ENCODE peak calls at places on chromosome 12, in seven cellular contexts. One of them, this sample, is unnamed. For H3K4me1, the result is how much of the 10 kb centered on the place peaks cover.

GRCh38 chr12:64780531-64781373 is 21.5 kb upstream of the GNS start:
- DNase-seq in CD8-positive, alpha-beta T cell: peak
- DNase-seq in stomach: peak
- DNase-seq in colonic mucosa: peak
- DNase-seq in body of pancreas: peak
- DNase-seq in tibial artery: no peak
- DNase-seq in psoas muscle: peak
- DNase-seq in this sample: peak

GRCh38 chr12:111410229-111411186 is 4.8 kb downstream of the SH2B3 start:
- DNase-seq in body of pancreas: no peak
- DNase-seq in psoas muscle: no peak
- DNase-seq in CD8-positive, alpha-beta T cell: no peak
- DNase-seq in tibial artery: no peak
- DNase-seq in stomach: no peak
- DNase-seq in colonic mucosa: no peak
- DNase-seq in this sample: no peak

GRCh38 chr12:49825971-49826421 is 2.2 kb downstream of the NCKAP5L start:
- DNase-seq in CD8-positive, alpha-beta T cell: no peak
- DNase-seq in body of pancreas: no peak
- DNase-seq in colonic mucosa: no peak
- DNase-seq in tibial artery: no peak
- DNase-seq in psoas muscle: no peak
- DNase-seq in stomach: no peak
- DNase-seq in this sample: peak

GRCh38 chr12:57173089-57173488 is 25.7 kb upstream of the LRP1-AS start:
- DNase-seq in colonic mucosa: no peak
- DNase-seq in tibial artery: no peak
- DNase-seq in CD8-positive, alpha-beta T cell: no peak
- DNase-seq in stomach: no peak
- DNase-seq in psoas muscle: no peak
- DNase-seq in body of pancreas: no peak
- DNase-seq in this sample: peak

GRCh38 chr12:16349132-16349463 is 1.7 kb downstream of the MGST1 start:
- DNase-seq in tibial artery: peak
- DNase-seq in CD8-positive, alpha-beta T cell: no peak
- DNase-seq in body of pancreas: peak
- DNase-seq in stomach: peak
- DNase-seq in psoas muscle: peak
- DNase-seq in colonic mucosa: peak
- DNase-seq in this sample: peak

GRCh38 chr12:76738824-76739579 is 24.9 kb upstream of the ZDHHC17 start:
- DNase-seq in stomach: no peak
- DNase-seq in psoas muscle: no peak
- DNase-seq in body of pancreas: no peak
- DNase-seq in colonic mucosa: peak
- DNase-seq in tibial artery: no peak
- DNase-seq in CD8-positive, alpha-beta T cell: no peak
- DNase-seq in this sample: no peak

GRCh38 chr12:74391283-74391682 is 146.4 kb upstream of the ATXN7L3B start:
- DNase-seq in psoas muscle: no peak
- DNase-seq in tibial artery: no peak
- DNase-seq in body of pancreas: no peak
- DNase-seq in CD8-positive, alpha-beta T cell: no peak
- DNase-seq in stomach: no peak
- DNase-seq in colonic mucosa: no peak
- DNase-seq in this sample: no peak

GRCh38 chr12:3362751-3363150 is 128.3 kb upstream of the PRMT8 start:
- DNase-seq in stomach: no peak
- DNase-seq in body of pancreas: no peak
- DNase-seq in tibial artery: no peak
- DNase-seq in colonic mucosa: no peak
- DNase-seq in CD8-positive, alpha-beta T cell: peak
- DNase-seq in psoas muscle: no peak
- DNase-seq in this sample: no peak

GRCh38 chr12:113152835-113153814 is 3.6 kb downstream of the CFAP73 start:
- DNase-seq in body of pancreas: peak
- DNase-seq in tibial artery: peak
- DNase-seq in CD8-positive, alpha-beta T cell: peak
- DNase-seq in colonic mucosa: peak
- DNase-seq in stomach: peak
- DNase-seq in psoas muscle: peak
- DNase-seq in this sample: peak

GRCh38 chr12:85310025-85310424 is 30.0 kb downstream of the ALX1 start:
- DNase-seq in body of pancreas: no peak
- DNase-seq in stomach: no peak
- DNase-seq in psoas muscle: no peak
- DNase-seq in CD8-positive, alpha-beta T cell: no peak
- DNase-seq in tibial artery: no peak
- DNase-seq in colonic mucosa: no peak
- DNase-seq in this sample: no peak

GRCh38 chr12:92139634-92140555 is 5.8 kb downstream of the BTG1 start:
- DNase-seq in stomach: no peak
- DNase-seq in colonic mucosa: no peak
- DNase-seq in body of pancreas: no peak
- DNase-seq in CD8-positive, alpha-beta T cell: no peak
- DNase-seq in tibial artery: no peak
- DNase-seq in psoas muscle: no peak
- DNase-seq in this sample: no peak

GRCh38 chr12:106804668-106805067 is 30.2 kb downstream of the RIC8B start:
- DNase-seq in tibial artery: no peak
- DNase-seq in colonic mucosa: no peak
- DNase-seq in CD8-positive, alpha-beta T cell: no peak
- DNase-seq in psoas muscle: no peak
- DNase-seq in stomach: no peak
- DNase-seq in body of pancreas: no peak
- DNase-seq in this sample: no peak

GRCh38 chr12:70267550-70267949 is 24.3 kb downstream of the CNOT2 start:
- DNase-seq in body of pancreas: no peak
- DNase-seq in colonic mucosa: peak
- DNase-seq in tibial artery: no peak
- DNase-seq in psoas muscle: no peak
- DNase-seq in stomach: no peak
- DNase-seq in CD8-positive, alpha-beta T cell: no peak
- DNase-seq in this sample: no peak

GRCh38 chr12:11798856-11799530 is 149.5 kb downstream of the ETV6 start:
- DNase-seq in CD8-positive, alpha-beta T cell: no peak
- DNase-seq in psoas muscle: no peak
- DNase-seq in colonic mucosa: no peak
- DNase-seq in body of pancreas: no peak
- DNase-seq in stomach: no peak
- DNase-seq in tibial artery: no peak
- DNase-seq in this sample: no peak

GRCh38 chr12:56645201-56645716 is 525 bp downstream of the ATP5F1B start:
- DNase-seq in CD8-positive, alpha-beta T cell: no peak
- DNase-seq in body of pancreas: no peak
- DNase-seq in stomach: no peak
- DNase-seq in colonic mucosa: no peak
- DNase-seq in psoas muscle: no peak
- DNase-seq in tibial artery: peak
- DNase-seq in this sample: peak

GRCh38 chr12:97385121-97385520 is 77.5 kb upstream of the RMST start:
- DNase-seq in stomach: no peak
- DNase-seq in colonic mucosa: no peak
- DNase-seq in psoas muscle: no peak
- DNase-seq in tibial artery: no peak
- DNase-seq in CD8-positive, alpha-beta T cell: no peak
- DNase-seq in body of pancreas: no peak
- DNase-seq in this sample: no peak
- H3K27ac ChIP-seq in stomach: no peak
- H3K27ac ChIP-seq in colonic mucosa: no peak
- H3K27ac ChIP-seq in psoas muscle: no peak
- H3K27ac ChIP-seq in tibial artery: no peak
- H3K27ac ChIP-seq in CD8-positive, alpha-beta T cell: no peak
- H3K27ac ChIP-seq in body of pancreas: no peak
- H3K27ac ChIP-seq in this sample: no peak

GRCh38 chr12:638948-639557 is 24.2 kb downstream of the NINJ2 start:
- DNase-seq in CD8-positive, alpha-beta T cell: no peak
- DNase-seq in tibial artery: no peak
- DNase-seq in psoas muscle: no peak
- DNase-seq in colonic mucosa: no peak
- DNase-seq in body of pancreas: no peak
- DNase-seq in stomach: no peak
- DNase-seq in this sample: no peak
- H3K4me1 ChIP-seq in CD8-positive, alpha-beta T cell: under half
- H3K4me1 ChIP-seq in tibial artery: under half
- H3K4me1 ChIP-seq in psoas muscle: under half
- H3K4me1 ChIP-seq in colonic mucosa: under half
- H3K4me1 ChIP-seq in body of pancreas: under half
- H3K4me1 ChIP-seq in stomach: under half
- H3K4me1 ChIP-seq in this sample: under half

GRCh38 chr12:47802312-47802711 is 17.4 kb downstream of the HDAC7 start:
- DNase-seq in colonic mucosa: no peak
- DNase-seq in stomach: no peak
- DNase-seq in tibial artery: no peak
- DNase-seq in body of pancreas: no peak
- DNase-seq in psoas muscle: no peak
- DNase-seq in CD8-positive, alpha-beta T cell: no peak
- DNase-seq in this sample: no peak
- TF ChIP-seq CTCF in colonic mucosa: no peak
- TF ChIP-seq CTCF in stomach: no peak
- TF ChIP-seq CTCF in tibial artery: peak
- TF ChIP-seq CTCF in body of pancreas: no peak
- TF ChIP-seq CTCF in psoas muscle: no peak
- TF ChIP-seq CTCF in CD8-positive, alpha-beta T cell: peak
- TF ChIP-seq CTCF in this sample: no peak

DNA sequence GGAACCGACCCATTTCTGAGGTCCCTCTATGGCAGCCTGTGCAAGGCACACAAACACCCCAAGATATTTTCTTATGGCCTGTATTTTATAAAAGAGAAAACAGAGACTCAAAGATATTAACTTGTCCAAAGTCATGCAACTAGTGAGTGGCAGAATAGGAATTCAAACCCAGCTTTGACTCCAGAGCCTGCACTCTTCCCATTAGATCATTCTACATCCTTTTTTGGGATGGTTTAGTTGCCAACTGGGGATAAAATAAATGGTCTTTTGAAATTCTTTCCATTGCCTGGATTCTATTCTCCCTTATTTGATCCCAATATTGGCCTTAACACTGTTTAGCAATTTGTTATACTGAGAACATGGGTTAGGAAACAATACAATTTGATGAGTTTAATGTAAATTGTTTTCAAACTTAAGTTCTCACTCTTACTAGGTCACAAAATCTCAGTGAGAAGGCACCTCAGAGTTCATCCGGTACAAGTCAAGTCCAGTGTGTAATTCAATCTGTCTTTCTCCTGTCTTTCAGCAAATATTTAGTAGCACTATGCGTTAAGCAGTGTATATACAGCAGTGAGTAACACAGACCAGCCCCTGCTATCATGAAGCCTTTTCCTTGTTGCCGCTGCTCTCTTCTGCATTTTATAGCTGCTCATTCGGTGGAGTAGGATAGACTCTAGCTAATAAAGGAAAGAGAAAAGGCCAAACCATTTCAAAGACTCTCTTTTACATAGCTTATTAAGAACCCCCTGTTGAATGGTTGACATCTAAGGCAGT is 162.1 kb upstream of the IFNG-AS1 start:
- DNase-seq in CD8-positive, alpha-beta T cell: no peak
- DNase-seq in tibial artery: no peak
- DNase-seq in stomach: no peak
- DNase-seq in body of pancreas: no peak
- DNase-seq in psoas muscle: no peak
- DNase-seq in colonic mucosa: peak
- DNase-seq in this sample: no peak
- H3K27ac ChIP-seq in CD8-positive, alpha-beta T cell: no peak
- H3K27ac ChIP-seq in tibial artery: peak
- H3K27ac ChIP-seq in stomach: peak
- H3K27ac ChIP-seq in body of pancreas: no peak
- H3K27ac ChIP-seq in psoas muscle: peak
- H3K27ac ChIP-seq in colonic mucosa: peak
- H3K27ac ChIP-seq in this sample: peak

GRCh38 chr12:104741497-104742367 is 216.4 kb downstream of the SLC41A2 start:
- DNase-seq in tibial artery: no peak
- DNase-seq in CD8-positive, alpha-beta T cell: no peak
- DNase-seq in psoas muscle: no peak
- DNase-seq in body of pancreas: no peak
- DNase-seq in colonic mucosa: no peak
- DNase-seq in stomach: no peak
- DNase-seq in this sample: no peak
- H3K4me1 ChIP-seq in tibial artery: under half
- H3K4me1 ChIP-seq in CD8-positive, alpha-beta T cell: under half
- H3K4me1 ChIP-seq in psoas muscle: under half
- H3K4me1 ChIP-seq in body of pancreas: under half
- H3K4me1 ChIP-seq in colonic mucosa: under half
- H3K4me1 ChIP-seq in stomach: under half
- H3K4me1 ChIP-seq in this sample: under half

GRCh38 chr12:104458645-104459555 is 2.2 kb downstream of the CHST11 start:
- DNase-seq in colonic mucosa: peak
- DNase-seq in psoas muscle: no peak
- DNase-seq in body of pancreas: no peak
- DNase-seq in tibial artery: peak
- DNase-seq in stomach: no peak
- DNase-seq in CD8-positive, alpha-beta T cell: no peak
- DNase-seq in this sample: peak
- TF ChIP-seq CTCF in colonic mucosa: no peak
- TF ChIP-seq CTCF in psoas muscle: no peak
- TF ChIP-seq CTCF in body of pancreas: no peak
- TF ChIP-seq CTCF in tibial artery: no peak
- TF ChIP-seq CTCF in stomach: no peak
- TF ChIP-seq CTCF in CD8-positive, alpha-beta T cell: no peak
- TF ChIP-seq CTCF in this sample: no peak

GRCh38 chr12:45730116-45730841 is 773 bp downstream of the ARID2 start:
- DNase-seq in CD8-positive, alpha-beta T cell: peak
- DNase-seq in body of pancreas: peak
- DNase-seq in stomach: peak
- DNase-seq in colonic mucosa: peak
- DNase-seq in tibial artery: peak
- DNase-seq in psoas muscle: peak
- DNase-seq in this sample: peak
- H3K27ac ChIP-seq in CD8-positive, alpha-beta T cell: peak
- H3K27ac ChIP-seq in body of pancreas: peak
- H3K27ac ChIP-seq in stomach: peak
- H3K27ac ChIP-seq in colonic mucosa: peak
- H3K27ac ChIP-seq in tibial artery: peak
- H3K27ac ChIP-seq in psoas muscle: peak
- H3K27ac ChIP-seq in this sample: peak

GRCh38 chr12:63010698-63011097 is 75.7 kb upstream of the PPM1H start:
- DNase-seq in CD8-positive, alpha-beta T cell: no peak
- DNase-seq in body of pancreas: no peak
- DNase-seq in psoas muscle: no peak
- DNase-seq in stomach: no peak
- DNase-seq in colonic mucosa: no peak
- DNase-seq in tibial artery: no peak
- DNase-seq in this sample: no peak
- H3K4me1 ChIP-seq in CD8-positive, alpha-beta T cell: under half
- H3K4me1 ChIP-seq in body of pancreas: under half
- H3K4me1 ChIP-seq in psoas muscle: under half
- H3K4me1 ChIP-seq in stomach: under half
- H3K4me1 ChIP-seq in colonic mucosa: under half
- H3K4me1 ChIP-seq in tibial artery: under half
- H3K4me1 ChIP-seq in this sample: under half